ENCODE peak calls at places on chromosome 2, in six cellular contexts. One of them, this sample, is unnamed.

GRCh38 chr2:70496819-70497218 is 56.8 kb downstream of the TGFA start:
- DNase-seq in progenitor cell of endocrine pancreas: no peak
- DNase-seq in BE2C: no peak
- DNase-seq in type B pancreatic cell: no peak
- DNase-seq in lower lobe of right lung: no peak
- DNase-seq in stomach: no peak
- DNase-seq in this sample: no peak

GRCh38 chr2:177252808-177253531 is 11.6 kb downstream of the NFE2L2 start:
- DNase-seq in progenitor cell of endocrine pancreas: no peak
- DNase-seq in BE2C: no peak
- DNase-seq in type B pancreatic cell: no peak
- DNase-seq in lower lobe of right lung: no peak
- DNase-seq in stomach: no peak
- DNase-seq in this sample: no peak

GRCh38 chr2:8495189-8495855 is 186.5 kb upstream of the ID2 start:
- DNase-seq in progenitor cell of endocrine pancreas: no peak
- DNase-seq in BE2C: no peak
- DNase-seq in type B pancreatic cell: no peak
- DNase-seq in lower lobe of right lung: no peak
- DNase-seq in stomach: no peak
- DNase-seq in this sample: no peak

GRCh38 chr2:182866095-182866460 is 359 bp downstream of the FRZB start:
- DNase-seq in progenitor cell of endocrine pancreas: no peak
- DNase-seq in BE2C: peak
- DNase-seq in type B pancreatic cell: no peak
- DNase-seq in lower lobe of right lung: no peak
- DNase-seq in stomach: no peak
- DNase-seq in this sample: no peak

GRCh38 chr2:8684885-8685696 is 3.2 kb downstream of the ID2 start:
- DNase-seq in progenitor cell of endocrine pancreas: peak
- DNase-seq in BE2C: peak
- DNase-seq in type B pancreatic cell: peak
- DNase-seq in lower lobe of right lung: peak
- DNase-seq in stomach: peak
- DNase-seq in this sample: no peak

GRCh38 chr2:2562867-2563266 is 231.8 kb upstream of the MYT1L start:
- DNase-seq in progenitor cell of endocrine pancreas: no peak
- DNase-seq in BE2C: no peak
- DNase-seq in type B pancreatic cell: no peak
- DNase-seq in lower lobe of right lung: no peak
- DNase-seq in stomach: no peak
- DNase-seq in this sample: no peak

GRCh38 chr2:121099329-121100318 is 185.4 kb downstream of the TFCP2L1 start:
- DNase-seq in progenitor cell of endocrine pancreas: no peak
- DNase-seq in BE2C: peak
- DNase-seq in type B pancreatic cell: no peak
- DNase-seq in lower lobe of right lung: peak
- DNase-seq in stomach: peak
- DNase-seq in this sample: no peak

GRCh38 chr2:68512352-68512751 is 45.0 kb downstream of the APLF start:
- DNase-seq in progenitor cell of endocrine pancreas: no peak
- DNase-seq in BE2C: no peak
- DNase-seq in type B pancreatic cell: no peak
- DNase-seq in lower lobe of right lung: no peak
- DNase-seq in stomach: no peak
- DNase-seq in this sample: no peak

GRCh38 chr2:176913955-176914354 is 298.6 kb upstream of the HNRNPA3 start:
- DNase-seq in progenitor cell of endocrine pancreas: no peak
- DNase-seq in BE2C: no peak
- DNase-seq in type B pancreatic cell: no peak
- DNase-seq in lower lobe of right lung: no peak
- DNase-seq in stomach: no peak
- DNase-seq in this sample: no peak

GRCh38 chr2:133579295-133579694 is 11.0 kb upstream of the NCKAP5 start:
- DNase-seq in progenitor cell of endocrine pancreas: no peak
- DNase-seq in BE2C: no peak
- DNase-seq in type B pancreatic cell: no peak
- DNase-seq in lower lobe of right lung: no peak
- DNase-seq in stomach: peak
- DNase-seq in this sample: no peak

GRCh38 chr2:101900375-101900774 is 91.4 kb upstream of the IL1R2 start:
- DNase-seq in progenitor cell of endocrine pancreas: no peak
- DNase-seq in BE2C: no peak
- DNase-seq in type B pancreatic cell: no peak
- DNase-seq in lower lobe of right lung: no peak
- DNase-seq in stomach: no peak
- DNase-seq in this sample: no peak

GRCh38 chr2:128258218-128258617 is 60.5 kb downstream of the HS6ST1 start:
- DNase-seq in progenitor cell of endocrine pancreas: no peak
- DNase-seq in BE2C: no peak
- DNase-seq in type B pancreatic cell: no peak
- DNase-seq in lower lobe of right lung: no peak
- DNase-seq in stomach: no peak
- DNase-seq in this sample: no peak

GRCh38 chr2:234679766-234680687 is 183.1 kb upstream of the ARL4C start:
- DNase-seq in progenitor cell of endocrine pancreas: no peak
- DNase-seq in BE2C: no peak
- DNase-seq in type B pancreatic cell: no peak
- DNase-seq in lower lobe of right lung: no peak
- DNase-seq in stomach: peak
- DNase-seq in this sample: no peak

GRCh38 chr2:140256080-140256479 is 1475.9 kb upstream of the NXPH2 start:
- DNase-seq in progenitor cell of endocrine pancreas: no peak
- DNase-seq in BE2C: no peak
- DNase-seq in type B pancreatic cell: no peak
- DNase-seq in lower lobe of right lung: no peak
- DNase-seq in stomach: no peak
- DNase-seq in this sample: no peak

GRCh38 chr2:230602562-230603230 is 109.9 kb upstream of the CAB39 start:
- DNase-seq in progenitor cell of endocrine pancreas: no peak
- DNase-seq in BE2C: no peak
- DNase-seq in type B pancreatic cell: no peak
- DNase-seq in lower lobe of right lung: no peak
- DNase-seq in stomach: no peak
- DNase-seq in this sample: no peak

GRCh38 chr2:131588152-131588873 is 60.6 kb downstream of the CCDC74A start:
- DNase-seq in progenitor cell of endocrine pancreas: no peak
- DNase-seq in BE2C: no peak
- DNase-seq in type B pancreatic cell: no peak
- DNase-seq in lower lobe of right lung: no peak
- DNase-seq in stomach: no peak
- DNase-seq in this sample: no peak

GRCh38 chr2:150487537-150488429 is at the start of gene RND3:
- DNase-seq in progenitor cell of endocrine pancreas: peak
- DNase-seq in BE2C: peak
- DNase-seq in type B pancreatic cell: peak
- DNase-seq in lower lobe of right lung: peak
- DNase-seq in stomach: peak
- DNase-seq in this sample: no peak

GRCh38 chr2:40758778-40759177 is 306.9 kb upstream of the SLC8A1 start:
- DNase-seq in progenitor cell of endocrine pancreas: no peak
- DNase-seq in BE2C: no peak
- DNase-seq in type B pancreatic cell: no peak
- DNase-seq in lower lobe of right lung: no peak
- DNase-seq in stomach: no peak
- DNase-seq in this sample: no peak

GRCh38 chr2:127051116-127051779 is 55.7 kb downstream of the BIN1 start:
- DNase-seq in progenitor cell of endocrine pancreas: no peak
- DNase-seq in BE2C: peak
- DNase-seq in type B pancreatic cell: no peak
- DNase-seq in lower lobe of right lung: peak
- DNase-seq in stomach: no peak
- DNase-seq in this sample: no peak

GRCh38 chr2:43224571-43225092 is 1.8 kb downstream of the ZFP36L2 start:
- DNase-seq in progenitor cell of endocrine pancreas: no peak
- DNase-seq in BE2C: peak
- DNase-seq in type B pancreatic cell: peak
- DNase-seq in lower lobe of right lung: peak
- DNase-seq in stomach: no peak
- DNase-seq in this sample: peak

GRCh38 chr2:138267161-138267901 is 234.2 kb upstream of the SPOPL start:
- DNase-seq in progenitor cell of endocrine pancreas: no peak
- DNase-seq in BE2C: no peak
- DNase-seq in type B pancreatic cell: no peak
- DNase-seq in lower lobe of right lung: no peak
- DNase-seq in stomach: no peak
- DNase-seq in this sample: no peak

GRCh38 chr2:233469261-233470006 is 97.1 kb downstream of the USP40 start:
- DNase-seq in progenitor cell of endocrine pancreas: no peak
- DNase-seq in BE2C: peak
- DNase-seq in type B pancreatic cell: no peak
- DNase-seq in lower lobe of right lung: no peak
- DNase-seq in stomach: peak
- DNase-seq in this sample: peak

GRCh38 chr2:239661334-239662312 is 260.8 kb upstream of the HDAC4 start:
- DNase-seq in progenitor cell of endocrine pancreas: no peak
- DNase-seq in BE2C: no peak
- DNase-seq in type B pancreatic cell: no peak
- DNase-seq in lower lobe of right lung: no peak
- DNase-seq in stomach: no peak
- DNase-seq in this sample: no peak

GRCh38 chr2:67394734-67395133 is 2.4 kb upstream of the ETAA1 start:
- DNase-seq in progenitor cell of endocrine pancreas: no peak
- DNase-seq in BE2C: no peak
- DNase-seq in type B pancreatic cell: no peak
- DNase-seq in lower lobe of right lung: no peak
- DNase-seq in stomach: no peak
- DNase-seq in this sample: no peak

GRCh38 chr2:159600752-159601151 is 15.6 kb downstream of the BAZ2B start:
- DNase-seq in progenitor cell of endocrine pancreas: no peak
- DNase-seq in BE2C: no peak
- DNase-seq in type B pancreatic cell: no peak
- DNase-seq in lower lobe of right lung: no peak
- DNase-seq in stomach: no peak
- DNase-seq in this sample: no peak

GRCh38 chr2:225797394-225797793 is 397.9 kb downstream of the NYAP2 start:
- DNase-seq in progenitor cell of endocrine pancreas: no peak
- DNase-seq in BE2C: no peak
- DNase-seq in type B pancreatic cell: no peak
- DNase-seq in lower lobe of right lung: no peak
- DNase-seq in stomach: no peak
- DNase-seq in this sample: no peak
- TF ChIP-seq CTCF in progenitor cell of endocrine pancreas: no peak
- TF ChIP-seq CTCF in BE2C: no peak
- TF ChIP-seq CTCF in type B pancreatic cell: no peak
- TF ChIP-seq CTCF in lower lobe of right lung: no peak
- TF ChIP-seq CTCF in stomach: no peak
- TF ChIP-seq CTCF in this sample: no peak

DNA sequence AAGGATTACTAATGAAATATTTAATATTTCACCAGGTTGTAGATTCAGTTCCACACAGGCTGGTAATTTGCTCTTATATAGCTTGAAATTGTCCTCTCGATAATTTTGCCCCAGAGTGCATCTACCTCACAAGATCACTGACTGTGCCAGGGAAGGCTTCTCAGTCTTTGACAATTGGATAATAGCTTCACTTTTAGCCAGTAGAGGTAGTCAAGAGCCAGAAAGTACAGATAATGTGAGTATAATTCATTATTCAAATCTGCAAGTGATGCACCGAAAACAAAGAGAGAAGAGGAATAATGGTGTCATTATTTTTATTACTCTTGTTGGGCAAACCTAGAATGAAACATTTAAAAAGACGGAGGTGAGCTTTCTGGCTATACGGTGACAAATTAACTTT is 292.8 kb downstream of the EN1 start:
- DNase-seq in progenitor cell of endocrine pancreas: no peak
- DNase-seq in BE2C: no peak
- DNase-seq in type B pancreatic cell: no peak
- DNase-seq in lower lobe of right lung: no peak
- DNase-seq in stomach: no peak
- DNase-seq in this sample: no peak
- TF ChIP-seq CTCF in progenitor cell of endocrine pancreas: peak
- TF ChIP-seq CTCF in BE2C: peak
- TF ChIP-seq CTCF in type B pancreatic cell: peak
- TF ChIP-seq CTCF in lower lobe of right lung: no peak
- TF ChIP-seq CTCF in stomach: no peak
- TF ChIP-seq CTCF in this sample: no peak

GRCh38 chr2:227363756-227364155 is 15.3 kb downstream of the TM4SF20 start:
- DNase-seq in progenitor cell of endocrine pancreas: no peak
- DNase-seq in BE2C: no peak
- DNase-seq in type B pancreatic cell: no peak
- DNase-seq in lower lobe of right lung: no peak
- DNase-seq in stomach: no peak
- DNase-seq in this sample: no peak
- TF ChIP-seq CTCF in progenitor cell of endocrine pancreas: no peak
- TF ChIP-seq CTCF in BE2C: peak
- TF ChIP-seq CTCF in type B pancreatic cell: peak
- TF ChIP-seq CTCF in lower lobe of right lung: peak
- TF ChIP-seq CTCF in stomach: no peak
- TF ChIP-seq CTCF in this sample: no peak

GRCh38 chr2:28663359-28663758 is 88.3 kb upstream of the PPP1CB start:
- DNase-seq in progenitor cell of endocrine pancreas: no peak
- DNase-seq in BE2C: no peak
- DNase-seq in type B pancreatic cell: no peak
- DNase-seq in lower lobe of right lung: no peak
- DNase-seq in stomach: no peak
- DNase-seq in this sample: no peak
- TF ChIP-seq CTCF in progenitor cell of endocrine pancreas: peak
- TF ChIP-seq CTCF in BE2C: peak
- TF ChIP-seq CTCF in type B pancreatic cell: peak
- TF ChIP-seq CTCF in lower lobe of right lung: peak
- TF ChIP-seq CTCF in stomach: no peak
- TF ChIP-seq CTCF in this sample: no peak

DNA sequence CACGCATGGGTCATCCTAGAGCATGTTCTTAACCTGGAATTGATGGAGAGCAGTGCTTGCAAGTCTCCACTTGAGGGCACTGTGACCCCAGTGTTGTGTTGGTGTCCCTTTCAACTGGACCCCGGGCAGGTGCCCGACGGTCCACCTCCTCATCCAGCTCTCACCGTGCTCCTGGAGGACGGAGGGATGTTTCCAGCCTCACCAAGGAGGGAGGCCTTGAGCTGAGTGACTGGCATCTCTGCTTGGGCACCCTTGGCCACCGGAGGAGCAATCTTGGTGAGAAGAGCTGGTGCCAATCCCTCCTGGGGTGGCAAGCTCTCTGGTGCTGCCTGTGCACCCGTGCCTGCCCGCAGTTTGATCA is 45.4 kb upstream of the ASB18 start:
- DNase-seq in progenitor cell of endocrine pancreas: peak
- DNase-seq in BE2C: peak
- DNase-seq in type B pancreatic cell: no peak
- DNase-seq in lower lobe of right lung: no peak
- DNase-seq in stomach: no peak
- DNase-seq in this sample: no peak
- TF ChIP-seq CTCF in progenitor cell of endocrine pancreas: peak
- TF ChIP-seq CTCF in BE2C: peak
- TF ChIP-seq CTCF in type B pancreatic cell: peak
- TF ChIP-seq CTCF in lower lobe of right lung: peak
- TF ChIP-seq CTCF in stomach: peak
- TF ChIP-seq CTCF in this sample: no peak

GRCh38 chr2:142603761-142604160 is 273.7 kb upstream of the KYNU start:
- DNase-seq in progenitor cell of endocrine pancreas: no peak
- DNase-seq in BE2C: no peak
- DNase-seq in type B pancreatic cell: no peak
- DNase-seq in lower lobe of right lung: no peak
- DNase-seq in stomach: no peak
- DNase-seq in this sample: no peak
- TF ChIP-seq CTCF in progenitor cell of endocrine pancreas: peak
- TF ChIP-seq CTCF in BE2C: peak
- TF ChIP-seq CTCF in type B pancreatic cell: peak
- TF ChIP-seq CTCF in lower lobe of right lung: no peak
- TF ChIP-seq CTCF in stomach: no peak
- TF ChIP-seq CTCF in this sample: no peak

This sample was measured in natural killer cell.